ENCODE peak calls at places on chromosomes 12 and 14, in ten cellular contexts. A, Y, U, T, D, Q, G, L, O and Z are unnamed samples.

GRCh38 chr14:54356172-54356571 is 40.6 kb upstream of the CDKN3 start:
- DNase-seq in D (no peak), A (no peak), Y (no peak), T (no peak), O (no peak), U (no peak), L (no peak), G (no peak), Q (no peak), Z (no peak)

GRCh38 chr12:24418157-24418556 is 468.7 kb upstream of the SOX5 start:
- DNase-seq in A (no peak), D (no peak), Q (no peak), L (no peak), O (no peak), Y (no peak), U (no peak), G (no peak), T (no peak), Z (no peak)

GRCh38 chr12:94318178-94318577 is 141.5 kb downstream of the CEP83 start:
- DNase-seq in L (no peak), A (no peak), Y (no peak), D (no peak), O (no peak), G (no peak), Q (no peak), T (peak; percentile 25), U (no peak), Z (no peak)

GRCh38 chr12:2363836-2364565 is 311.2 kb downstream of the CACNA1C start:
- DNase-seq in L (no peak), U (no peak), Q (no peak), D (no peak), Y (no peak), A (no peak), T (no peak), G (no peak), O (peak; percentile 73), Z (no peak)

GRCh38 chr12:70830221-70831061 is 90.1 kb downstream of the PTPRR start:
- DNase-seq in G (no peak), O (no peak), Y (no peak), U (no peak), A (no peak), Q (no peak), L (no peak), T (no peak), D (no peak), Z (no peak)

GRCh38 chr12:94057262-94058151 is 90.9 kb upstream of the PLXNC1 start:
- DNase-seq in O (no peak), Y (no peak), Q (no peak), L (no peak), A (no peak), T (no peak), U (peak; percentile 18), D (no peak), G (no peak), Z (no peak)

GRCh38 chr12:54259194-54260011 is 20.5 kb downstream of the CBX5 start:
- DNase-seq in T (peak; percentile 92), A (peak; percentile 8), Q (peak; percentile 68), L (peak; percentile 49), U (peak; percentile 98), G (peak; percentile 9), D (peak; percentile 31), Y (peak; percentile 14), O (peak; percentile 62), Z (no peak)

GRCh38 chr12:9935026-9935425 is 2.9 kb upstream of the CLEC2A start:
- DNase-seq in U (no peak), O (no peak), L (no peak), G (no peak), Y (no peak), T (no peak), A (no peak), D (no peak), Q (no peak), Z (no peak)

GRCh38 chr14:102111101-102111500 is 24.3 kb upstream of the HSP90AA1 start:
- DNase-seq in T (no peak), A (no peak), U (no peak), D (no peak), G (no peak), L (no peak), Q (no peak), O (no peak), Y (no peak), Z (no peak)

GRCh38 chr12:94676011-94676709 is 25.8 kb upstream of the TMCC3 start:
- DNase-seq in A (no peak), O (peak; percentile 21), Y (no peak), Q (no peak), G (no peak), T (no peak), U (no peak), L (no peak), D (no peak), Z (no peak)

GRCh38 chr14:84546236-84546635 is 983.7 kb upstream of the FLRT2 start:
- DNase-seq in Y (no peak), O (no peak), L (no peak), G (no peak), T (no peak), D (no peak), A (no peak), U (no peak), Q (no peak), Z (no peak)

GRCh38 chr14:41144370-41144769 is 462.3 kb upstream of the LRFN5 start:
- DNase-seq in Y (no peak), O (no peak), T (no peak), A (no peak), Q (no peak), L (no peak), G (no peak), D (no peak), U (no peak), Z (no peak)

GRCh38 chr14:84254205-84254788 is 1275.6 kb upstream of the FLRT2 start:
- DNase-seq in O (no peak), T (no peak), Q (no peak), D (no peak), U (peak; percentile 34), L (no peak), G (no peak), A (no peak), Y (no peak), Z (no peak)

GRCh38 chr14:36068777-36069534 is 107.6 kb downstream of the PTCSC3 start:
- DNase-seq in L (no peak), O (no peak), A (no peak), D (no peak), U (no peak), G (no peak), T (no peak), Y (no peak), Q (no peak), Z (no peak)

GRCh38 chr12:57717846-57718640 is 20.5 kb downstream of the AGAP2 start:
- DNase-seq in Q (no peak), G (no peak), U (no peak), D (no peak), Y (no peak), O (no peak), A (no peak), L (no peak), T (no peak), Z (no peak)

GRCh38 chr12:101019667-101020066 is 190.4 kb downstream of the SLC5A8 start:
- DNase-seq in T (no peak), U (no peak), L (no peak), Y (no peak), G (no peak), Q (no peak), O (no peak), D (no peak), A (no peak), Z (no peak)

GRCh38 chr12:56522486-56523193 is 1.0 kb downstream of the RBMS2 start:
- DNase-seq in O (no peak), U (peak; percentile 60), Y (no peak), D (no peak), A (no peak), Q (no peak), G (no peak), T (no peak), L (no peak), Z (no peak)